ENCODE peak calls at places on chromosomes 5 and 9, in four cellular contexts. T is WTC11, A is HepG2, O is K562. W is an unnamed sample.

GRCh38 chr5:61599370-61600140 is 267.5 kb downstream of the ZSWIM6 start:
- DNase-seq in O (no peak), T (no peak), A (peak), W (no peak)

GRCh38 chr5:133729800-133730199 is 117.5 kb upstream of the FSTL4 start:
- DNase-seq in T (no peak), A (no peak), O (no peak), W (no peak)

GRCh38 chr9:14846871-14847311 is 63.3 kb downstream of the FREM1 start:
- DNase-seq in A (peak), O (peak), T (peak), W (peak)

GRCh38 chr5:1042626-1043025 is 34.0 kb downstream of the NKD2 start:
- DNase-seq in A (no peak), O (no peak), T (no peak), W (no peak)

GRCh38 chr5:43203373-43203772 is 11.3 kb downstream of the NIM1K start:
- DNase-seq in A (no peak), T (no peak), O (no peak), W (no peak)

GRCh38 chr9:68540712-68541535 is at the start of gene TMEM252:
- DNase-seq in T (no peak), A (no peak), O (no peak), W (no peak)

GRCh38 chr5:72314571-72315172 is 5.4 kb downstream of the MRPS27 start:
- DNase-seq in O (peak), A (peak), T (no peak), W (peak)

GRCh38 chr5:175484824-175485223 is 6.5 kb downstream of the SFXN1 start:
- DNase-seq in O (no peak), A (no peak), T (no peak), W (no peak)

GRCh38 chr9:88390371-88390990 is 2.2 kb downstream of the SPIN1 start:
- DNase-seq in T (no peak), A (no peak), O (no peak), W (no peak)

GRCh38 chr9:114849450-114849849 is 43.6 kb upstream of the TNFSF15 start:
- DNase-seq in A (no peak), T (no peak), O (no peak), W (no peak)

GRCh38 chr5:16992006-16992405 is 55.9 kb upstream of the MYO10 start:
- DNase-seq in O (no peak), A (no peak), T (no peak), W (no peak)

GRCh38 chr5:146541956-146542849 is 26.2 kb upstream of the GPR151 start:
- DNase-seq in O (peak), T (peak), A (peak), W (peak)

GRCh38 chr5:140875085-140876065 is at the start of gene PCDHA12:
- DNase-seq in T (no peak), A (no peak), O (no peak), W (peak)

GRCh38 chr5:101018299-101018698 is 115.2 kb upstream of the ST8SIA4 start:
- DNase-seq in O (no peak), A (no peak), T (no peak), W (no peak)

GRCh38 chr5:56450766-56451165 is 217.6 kb upstream of the ANKRD55 start:
- DNase-seq in A (no peak), O (no peak), T (no peak), W (no peak)

GRCh38 chr9:130260816-130261765 is 4.5 kb upstream of the HMCN2 start:
- DNase-seq in O (no peak), T (no peak), A (no peak), W (no peak)

GRCh38 chr5:89327621-89328020 is 444.6 kb upstream of the MEF2C start:
- DNase-seq in T (no peak), A (no peak), O (no peak), W (no peak)

GRCh38 chr9:91740713-91741112 is 209.3 kb downstream of the ROR2 start:
- DNase-seq in O (no peak), A (no peak), T (no peak), W (no peak)

GRCh38 chr5:181170237-181170830 is 22.9 kb downstream of the OR2V2 start:
- DNase-seq in T (peak), O (no peak), A (no peak), W (peak)

GRCh38 chr9:133046900-133047295 is 14.9 kb upstream of the CEL start:
- DNase-seq in T (no peak), A (no peak), O (no peak), W (no peak)

GRCh38 chr5:43851741-43852140 is 248.8 kb downstream of the NNT start:
- DNase-seq in A (no peak), O (no peak), T (no peak), W (no peak)

GRCh38 chr9:108953983-108954574 is 19.9 kb downstream of the ABITRAM start:
- DNase-seq in T (no peak), A (peak), O (peak), W (peak)

GRCh38 chr9:112069318-112070169 is 105.6 kb downstream of the SUSD1 start:
- DNase-seq in O (peak), A (peak), T (no peak), W (no peak)

GRCh38 chr9:114037249-114037648 is 40.9 kb downstream of the AMBP start:
- DNase-seq in A (no peak), T (no peak), O (no peak), W (no peak)

GRCh38 chr5:16411741-16412455 is 53.7 kb downstream of the ZNF622 start:
- DNase-seq in A (no peak), O (no peak), T (no peak), W (no peak)

GRCh38 chr5:106269252-106269843 is 1401.4 kb downstream of the EFNA5 start:
- DNase-seq in T (no peak), O (no peak), A (peak), W (no peak)

GRCh38 chr5:134177197-134178171 is 734 bp upstream of the SKP1 start:
- DNase-seq in A (peak), T (no peak), O (peak), W (peak)

GRCh38 chr9:127587966-127588365 is 24.1 kb upstream of the STXBP1 start:
- DNase-seq in A (no peak), T (no peak), O (no peak), W (no peak)

GRCh38 chr9:1982074-1982473 is 33.1 kb upstream of the SMARCA2 start:
- DNase-seq in O (no peak), A (no peak), T (no peak), W (no peak)

GRCh38 chr5:103389846-103390245 is 131.3 kb downstream of the MACIR start:
- DNase-seq in O (no peak), A (no peak), T (no peak), W (no peak)

GRCh38 chr5:2149196-2149541 is 266.4 kb upstream of the IRX4 start:
- DNase-seq in O (no peak), T (no peak), A (peak), W (no peak)

GRCh38 chr5:1745190-1745805 is 54.3 kb downstream of the MRPL36 start:
- DNase-seq in T (peak), A (no peak), O (no peak), W (no peak)

GRCh38 chr5:83450183-83450839 is 21.2 kb upstream of the VCAN start:
- DNase-seq in A (no peak), T (no peak), O (no peak), W (no peak)

DNA sequence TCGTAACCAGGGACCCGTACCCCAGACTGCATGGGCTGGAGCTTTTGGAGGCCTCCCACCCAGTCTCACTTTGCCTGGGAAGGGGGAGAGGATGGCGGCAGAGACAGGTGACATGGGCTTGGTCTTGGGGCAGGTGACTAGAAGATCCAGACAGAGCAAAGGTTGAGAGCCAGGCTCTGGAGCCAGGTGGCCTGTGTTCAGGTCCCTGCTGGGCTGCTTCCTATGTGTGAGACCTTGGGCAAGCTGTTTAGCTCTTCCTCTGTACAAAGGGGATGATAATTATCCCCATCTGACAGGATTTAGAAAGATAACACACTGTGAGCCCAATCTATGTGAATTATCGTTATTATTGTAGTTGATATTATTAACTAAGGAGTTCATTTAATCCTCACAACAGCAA is 16.1 kb upstream of the NDST1 start:
- DNase-seq in T (no peak), O (no peak), A (no peak), W (no peak)
- TF ChIP-seq FOXJ3 in T (no peak), O (no peak), A (no peak), W (no peak)

GRCh38 chr9:23502004-23502403 is 324.0 kb downstream of the ELAVL2 start:
- DNase-seq in A (no peak), O (no peak), T (no peak), W (no peak)
- TF ChIP-seq USF2 in A (no peak), O (no peak), T (no peak), W (no peak)

GRCh38 chr9:6873862-6874261 is 116.1 kb downstream of the KDM4C start:
- DNase-seq in T (no peak), O (no peak), A (no peak), W (no peak)
- TF ChIP-seq FOXJ3 in T (no peak), O (no peak), A (no peak), W (no peak)

GRCh38 chr9:116592926-116593325 is 94.2 kb upstream of the TRIM32 start:
- DNase-seq in O (no peak), A (no peak), T (no peak), W (no peak)

GRCh38 chr9:116596646-116597045 is 90.5 kb upstream of the TRIM32 start:
- DNase-seq in A (no peak), O (no peak), T (no peak), W (no peak)

GRCh38 chr9:116599342-116599884 is 87.7 kb upstream of the TRIM32 start:
- DNase-seq in O (no peak), A (no peak), T (no peak), W (peak)

GRCh38 chr9:116589392-116590354 is 97.4 kb upstream of the TRIM32 start:
- DNase-seq in T (peak), O (peak), A (peak), W (peak)

DNA sequence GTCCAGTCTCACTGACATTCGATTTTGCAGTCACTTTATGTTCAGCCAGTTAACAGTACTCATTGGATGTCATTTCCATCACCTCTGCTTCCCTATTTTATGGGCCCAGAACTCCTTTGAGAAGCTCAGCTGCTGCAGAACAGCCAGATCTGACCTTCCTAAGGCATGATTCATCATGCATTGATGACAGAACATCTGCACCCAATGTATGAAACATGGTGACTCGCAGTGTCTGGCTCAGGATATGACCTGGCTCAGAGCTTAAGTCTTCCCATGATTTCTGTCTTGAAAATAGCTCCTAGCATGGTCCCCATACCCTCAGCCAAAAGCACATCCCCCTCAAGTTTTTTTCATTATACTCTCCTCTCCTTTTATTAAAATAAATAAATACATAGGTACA is 92.6 kb upstream of the TRIM32 start:
- DNase-seq in A (no peak), O (no peak), T (no peak), W (no peak)
- TF ChIP-seq USF2 in A (no peak), O (no peak), T (no peak), W (no peak)

DNA sequence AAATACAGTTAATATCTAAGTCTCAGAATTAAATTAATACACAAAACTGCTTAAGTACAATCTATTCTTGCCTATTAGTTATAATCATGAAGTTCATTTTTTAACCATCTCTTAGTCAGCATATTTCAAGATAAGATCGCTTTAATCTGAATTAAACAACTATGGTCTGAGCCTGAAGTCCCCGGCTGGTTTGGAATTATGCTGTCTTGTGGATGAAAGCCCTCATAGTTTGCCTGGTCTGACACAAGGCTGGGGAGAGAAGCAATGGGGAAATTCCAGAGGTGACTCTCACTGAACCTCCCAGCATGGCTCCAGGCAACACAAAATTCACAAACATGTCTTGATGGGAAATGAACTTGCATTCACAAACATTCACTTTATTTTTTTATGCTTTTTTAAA is 28.0 kb upstream of the GRAMD2B start:
- DNase-seq in O (no peak), A (no peak), T (no peak), W (no peak)
- TF ChIP-seq FOXJ3 in O (no peak), A (no peak), T (no peak), W (no peak)

GRCh38 chr9:134671341-134672113 is 29.9 kb downstream of the COL5A1 start:
- DNase-seq in T (no peak), O (no peak), A (no peak), W (no peak)

GRCh38 chr9:134669556-134669955 is 28.0 kb downstream of the COL5A1 start:
- DNase-seq in A (no peak), T (no peak), O (no peak), W (no peak)

GRCh38 chr9:134670851-134671281 is 29.3 kb downstream of the COL5A1 start:
- DNase-seq in O (no peak), T (no peak), A (no peak), W (no peak)

GRCh38 chr9:134666801-134667200 is 25.2 kb downstream of the COL5A1 start:
- DNase-seq in O (no peak), A (no peak), T (no peak), W (no peak)

GRCh38 chr9:134670042-134670525 is 28.5 kb downstream of the COL5A1 start:
- DNase-seq in T (no peak), O (no peak), A (no peak), W (no peak)
- TF ChIP-seq USF2 in T (no peak), O (no peak), A (no peak), W (no peak)

W was measured in SK-N-SH.